ENCODE peak calls at places on chromosome 17, in ten cellular contexts. One of them, this sample, is unnamed.
A peak's percentile ranks its signal among the peaks of the same experiment; 100 is the strongest.

GRCh38 chr17:17812211-17813054 is 24.4 kb downstream of the SREBF1 start:
- DNase-seq in AG10803: peak; percentile 56
- DNase-seq in Peyer's patch: peak; percentile 74
- DNase-seq in left ventricle myocardium inferior: peak; percentile 79
- DNase-seq in tibial nerve: peak; percentile 85
- DNase-seq in stomach: peak; percentile 79
- DNase-seq in endothelial cell of umbilical vein: peak; percentile 68
- DNase-seq in AG04450: no peak
- DNase-seq in transverse colon: peak; percentile 74
- DNase-seq in fibroblast of the aortic adventitia: peak; percentile 61
- DNase-seq in this sample: peak; percentile 90

GRCh38 chr17:38511126-38512108 is 83.2 kb downstream of the ARHGAP23 start:
- DNase-seq in AG10803: peak; percentile 76
- DNase-seq in Peyer's patch: no peak
- DNase-seq in left ventricle myocardium inferior: no peak
- DNase-seq in tibial nerve: no peak
- DNase-seq in stomach: no peak
- DNase-seq in endothelial cell of umbilical vein: no peak
- DNase-seq in AG04450: no peak
- DNase-seq in transverse colon: no peak
- DNase-seq in fibroblast of the aortic adventitia: peak; percentile 54
- DNase-seq in this sample: no peak

GRCh38 chr17:1625053-1625452 is 3.6 kb downstream of the SLC43A2 start:
- DNase-seq in AG10803: no peak
- DNase-seq in Peyer's patch: no peak
- DNase-seq in left ventricle myocardium inferior: no peak
- DNase-seq in tibial nerve: no peak
- DNase-seq in stomach: no peak
- DNase-seq in endothelial cell of umbilical vein: peak; percentile 66
- DNase-seq in AG04450: no peak
- DNase-seq in transverse colon: no peak
- DNase-seq in fibroblast of the aortic adventitia: no peak
- DNase-seq in this sample: no peak

GRCh38 chr17:15361151-15361550 is 19.8 kb upstream of the TEKT3 start:
- DNase-seq in AG10803: no peak
- DNase-seq in Peyer's patch: no peak
- DNase-seq in left ventricle myocardium inferior: no peak
- DNase-seq in tibial nerve: no peak
- DNase-seq in stomach: no peak
- DNase-seq in endothelial cell of umbilical vein: no peak
- DNase-seq in AG04450: no peak
- DNase-seq in transverse colon: no peak
- DNase-seq in fibroblast of the aortic adventitia: no peak
- DNase-seq in this sample: no peak

GRCh38 chr17:9788582-9788981 is 2.8 kb downstream of the DHRS7C start:
- DNase-seq in AG10803: no peak
- DNase-seq in Peyer's patch: no peak
- DNase-seq in left ventricle myocardium inferior: no peak
- DNase-seq in tibial nerve: no peak
- DNase-seq in stomach: no peak
- DNase-seq in endothelial cell of umbilical vein: no peak
- DNase-seq in AG04450: no peak
- DNase-seq in transverse colon: no peak
- DNase-seq in fibroblast of the aortic adventitia: no peak
- DNase-seq in this sample: no peak

GRCh38 chr17:81309140-81309858 is 14.2 kb upstream of the SLC38A10 start:
- DNase-seq in AG10803: peak; percentile 73
- DNase-seq in Peyer's patch: peak; percentile 43
- DNase-seq in left ventricle myocardium inferior: peak; percentile 93
- DNase-seq in tibial nerve: peak; percentile 86
- DNase-seq in stomach: peak; percentile 90
- DNase-seq in endothelial cell of umbilical vein: peak; percentile 28
- DNase-seq in AG04450: no peak
- DNase-seq in transverse colon: peak; percentile 96
- DNase-seq in fibroblast of the aortic adventitia: peak; percentile 72
- DNase-seq in this sample: peak; percentile 91

GRCh38 chr17:67289174-67289876 is 44.3 kb upstream of the HELZ start:
- DNase-seq in AG10803: peak; percentile 72
- DNase-seq in Peyer's patch: no peak
- DNase-seq in left ventricle myocardium inferior: peak; percentile 90
- DNase-seq in tibial nerve: peak; percentile 85
- DNase-seq in stomach: peak; percentile 50
- DNase-seq in endothelial cell of umbilical vein: peak; percentile 85
- DNase-seq in AG04450: peak; percentile 8
- DNase-seq in transverse colon: peak; percentile 30
- DNase-seq in fibroblast of the aortic adventitia: peak; percentile 96
- DNase-seq in this sample: peak; percentile 50

GRCh38 chr17:80478487-80479245 is 2.3 kb upstream of the NPTX1 start:
- DNase-seq in AG10803: no peak
- DNase-seq in Peyer's patch: no peak
- DNase-seq in left ventricle myocardium inferior: no peak
- DNase-seq in tibial nerve: no peak
- DNase-seq in stomach: no peak
- DNase-seq in endothelial cell of umbilical vein: no peak
- DNase-seq in AG04450: no peak
- DNase-seq in transverse colon: no peak
- DNase-seq in fibroblast of the aortic adventitia: no peak
- DNase-seq in this sample: no peak

GRCh38 chr17:78986048-78986648 is 6.4 kb upstream of the LGALS3BP start:
- DNase-seq in AG10803: peak; percentile 43
- DNase-seq in Peyer's patch: no peak
- DNase-seq in left ventricle myocardium inferior: no peak
- DNase-seq in tibial nerve: no peak
- DNase-seq in stomach: peak; percentile 68
- DNase-seq in endothelial cell of umbilical vein: peak; percentile 60
- DNase-seq in AG04450: no peak
- DNase-seq in transverse colon: peak; percentile 53
- DNase-seq in fibroblast of the aortic adventitia: peak; percentile 70
- DNase-seq in this sample: no peak

GRCh38 chr17:4073983-4074830 is 68.6 kb downstream of the ZZEF1 start:
- DNase-seq in AG10803: no peak
- DNase-seq in Peyer's patch: peak; percentile 74
- DNase-seq in left ventricle myocardium inferior: no peak
- DNase-seq in tibial nerve: no peak
- DNase-seq in stomach: peak; percentile 28
- DNase-seq in endothelial cell of umbilical vein: no peak
- DNase-seq in AG04450: no peak
- DNase-seq in transverse colon: peak; percentile 55
- DNase-seq in fibroblast of the aortic adventitia: no peak
- DNase-seq in this sample: no peak

GRCh38 chr17:2011421-2012371 is 13.4 kb downstream of the RTN4RL1 start:
- DNase-seq in AG10803: peak; percentile 79
- DNase-seq in Peyer's patch: no peak
- DNase-seq in left ventricle myocardium inferior: no peak
- DNase-seq in tibial nerve: peak; percentile 55
- DNase-seq in stomach: peak; percentile 73
- DNase-seq in endothelial cell of umbilical vein: no peak
- DNase-seq in AG04450: no peak
- DNase-seq in transverse colon: peak; percentile 68
- DNase-seq in fibroblast of the aortic adventitia: peak; percentile 78
- DNase-seq in this sample: no peak

GRCh38 chr17:50047488-50048126 is 8.3 kb upstream of the ITGA3 start:
- DNase-seq in AG10803: peak; percentile 65
- DNase-seq in Peyer's patch: no peak
- DNase-seq in left ventricle myocardium inferior: no peak
- DNase-seq in tibial nerve: no peak
- DNase-seq in stomach: no peak
- DNase-seq in endothelial cell of umbilical vein: peak; percentile 82
- DNase-seq in AG04450: no peak
- DNase-seq in transverse colon: no peak
- DNase-seq in fibroblast of the aortic adventitia: peak; percentile 59
- DNase-seq in this sample: no peak

DNA sequence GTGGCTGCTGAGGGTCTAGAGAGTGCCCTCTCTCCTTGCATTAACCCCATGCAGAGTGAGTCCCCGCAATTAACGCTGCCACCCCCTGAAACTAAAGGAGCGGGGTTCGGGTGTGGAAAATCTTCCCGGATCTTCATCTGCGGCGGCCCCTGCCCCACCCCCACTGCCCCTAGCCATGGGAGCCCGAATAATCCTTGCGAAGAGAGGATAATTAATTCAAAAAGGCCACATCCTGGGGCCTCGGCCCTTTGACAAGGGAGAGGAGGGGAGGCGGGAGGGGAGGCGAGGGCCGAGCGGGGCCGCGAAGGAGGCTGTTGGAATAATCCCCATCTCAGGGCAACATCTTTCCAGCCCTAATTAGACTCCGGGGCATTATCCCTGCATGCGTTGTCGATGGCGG is 387.4 kb upstream of the TNRC6C start:
- DNase-seq in AG10803: no peak
- DNase-seq in Peyer's patch: no peak
- DNase-seq in left ventricle myocardium inferior: no peak
- DNase-seq in tibial nerve: no peak
- DNase-seq in stomach: no peak
- DNase-seq in endothelial cell of umbilical vein: no peak
- DNase-seq in AG04450: no peak
- DNase-seq in transverse colon: no peak
- DNase-seq in fibroblast of the aortic adventitia: no peak
- DNase-seq in this sample: no peak
- H3K4me3 ChIP-seq in AG10803: no peak overlapping the region
- H3K4me3 ChIP-seq in Peyer's patch: peak overlapping the region; percentile 6
- H3K4me3 ChIP-seq in left ventricle myocardium inferior: peak overlapping the region; percentile 34
- H3K4me3 ChIP-seq in tibial nerve: no peak overlapping the region
- H3K4me3 ChIP-seq in stomach: peak overlapping the region; percentile 31
- H3K4me3 ChIP-seq in endothelial cell of umbilical vein: no peak overlapping the region
- H3K4me3 ChIP-seq in AG04450: no peak overlapping the region
- H3K4me3 ChIP-seq in transverse colon: peak overlapping the region; percentile 14
- H3K4me3 ChIP-seq in fibroblast of the aortic adventitia: peak overlapping the region; percentile 25
- H3K4me3 ChIP-seq in this sample: no peak overlapping the region

DNA sequence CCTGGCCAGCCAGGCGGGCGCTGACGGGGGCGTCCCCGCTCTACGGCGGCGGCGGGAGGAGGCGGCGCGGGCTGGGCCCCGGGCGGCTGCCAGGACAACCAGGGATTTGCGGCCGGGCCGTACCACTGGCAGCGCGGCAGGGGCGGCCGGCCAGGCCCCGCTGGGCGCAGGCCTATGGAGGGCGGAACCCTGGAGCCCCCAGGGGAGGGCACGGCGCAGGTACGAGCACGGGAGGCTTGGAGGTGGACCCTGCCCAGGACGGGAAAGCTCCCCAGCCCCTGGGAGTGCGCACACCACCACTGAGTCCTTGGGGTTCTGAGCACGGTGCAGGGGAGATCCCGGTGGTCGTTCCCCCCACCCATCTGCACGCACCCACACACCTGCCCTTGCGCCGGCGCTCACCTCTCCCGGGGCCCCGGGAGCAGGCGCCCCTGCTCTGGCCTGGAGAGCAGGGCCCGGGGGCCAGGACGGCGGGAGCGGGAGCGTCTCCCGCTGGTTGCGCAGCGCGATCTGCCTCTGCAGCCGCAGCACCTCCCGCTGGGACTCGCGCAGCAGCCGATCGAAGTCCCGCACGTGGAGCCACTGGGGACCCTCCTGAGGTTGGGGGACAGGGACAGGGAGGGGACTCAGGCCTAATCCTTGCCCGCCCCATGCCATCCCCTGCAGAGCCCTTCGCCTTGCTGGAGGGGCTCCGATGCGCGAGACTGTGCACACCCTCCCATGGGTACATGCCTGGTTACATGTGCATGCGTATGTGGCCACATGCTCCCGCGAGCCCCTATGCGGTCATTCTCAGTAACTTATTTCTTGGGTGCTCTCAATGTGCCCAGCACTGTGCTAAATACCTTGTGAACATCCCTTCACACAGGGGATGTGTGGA is 3.9 kb downstream of the TSPOAP1 start:
- DNase-seq in AG10803: peak; percentile 59
- DNase-seq in Peyer's patch: no peak
- DNase-seq in left ventricle myocardium inferior: no peak
- DNase-seq in tibial nerve: no peak
- DNase-seq in stomach: peak; percentile 69
- DNase-seq in endothelial cell of umbilical vein: no peak
- DNase-seq in AG04450: no peak
- DNase-seq in transverse colon: peak; percentile 58
- DNase-seq in fibroblast of the aortic adventitia: no peak
- DNase-seq in this sample: peak; percentile 69
- H3K4me3 ChIP-seq in AG10803: peak overlapping the region; percentile 76
- H3K4me3 ChIP-seq in Peyer's patch: peak overlapping the region; percentile 68
- H3K4me3 ChIP-seq in left ventricle myocardium inferior: peak overlapping the region; percentile 74
- H3K4me3 ChIP-seq in tibial nerve: peak overlapping the region; percentile 47
- H3K4me3 ChIP-seq in stomach: peak overlapping the region; percentile 75
- H3K4me3 ChIP-seq in endothelial cell of umbilical vein: no peak overlapping the region
- H3K4me3 ChIP-seq in AG04450: peak overlapping the region; percentile 67
- H3K4me3 ChIP-seq in transverse colon: peak overlapping the region; percentile 69
- H3K4me3 ChIP-seq in fibroblast of the aortic adventitia: peak overlapping the region; percentile 44
- H3K4me3 ChIP-seq in this sample: peak overlapping the region; percentile 81

DNA sequence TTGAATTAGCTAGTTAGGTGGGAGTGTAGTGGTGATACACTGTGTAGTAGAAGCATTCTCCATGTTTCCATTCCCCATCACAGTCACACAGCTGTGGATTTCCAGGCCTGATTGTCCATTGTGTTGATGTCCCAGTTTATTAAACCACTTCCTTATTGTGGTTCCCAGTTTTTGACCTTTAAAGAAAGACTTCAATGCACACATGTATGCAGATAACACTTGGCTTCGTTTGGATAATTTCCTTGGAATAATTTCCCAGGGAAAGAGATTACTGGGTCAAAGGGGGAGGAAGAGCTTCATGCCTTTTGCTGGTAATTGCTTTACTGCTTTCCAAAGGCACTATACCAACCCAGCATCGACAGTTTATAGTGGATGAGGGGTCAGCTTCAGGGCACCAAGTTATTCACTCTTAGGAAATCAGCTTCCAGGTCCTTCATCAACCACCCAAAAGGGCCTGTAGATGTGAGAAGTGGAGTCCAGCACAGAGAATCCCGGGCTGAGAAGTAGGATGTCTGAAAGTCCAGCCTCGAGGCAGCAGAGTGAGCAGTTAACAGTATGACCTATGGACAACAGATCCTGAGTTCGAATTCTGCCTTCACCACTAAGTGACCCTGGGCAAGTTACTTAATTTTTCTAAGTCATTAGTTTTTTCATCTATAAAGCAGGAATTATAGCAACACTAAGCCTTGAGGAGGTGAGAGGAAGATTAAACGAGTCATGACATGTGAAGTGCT is 31.3 kb upstream of the TNS4 start:
- DNase-seq in AG10803: no peak
- DNase-seq in Peyer's patch: no peak
- DNase-seq in left ventricle myocardium inferior: no peak
- DNase-seq in tibial nerve: no peak
- DNase-seq in stomach: no peak
- DNase-seq in endothelial cell of umbilical vein: peak; percentile 94
- DNase-seq in AG04450: no peak
- DNase-seq in transverse colon: no peak
- DNase-seq in fibroblast of the aortic adventitia: peak; percentile 72
- DNase-seq in this sample: no peak
- H3K4me3 ChIP-seq in AG10803: no peak overlapping the region
- H3K4me3 ChIP-seq in Peyer's patch: no peak overlapping the region
- H3K4me3 ChIP-seq in left ventricle myocardium inferior: no peak overlapping the region
- H3K4me3 ChIP-seq in tibial nerve: no peak overlapping the region
- H3K4me3 ChIP-seq in stomach: no peak overlapping the region
- H3K4me3 ChIP-seq in endothelial cell of umbilical vein: peak overlapping the region; percentile 11
- H3K4me3 ChIP-seq in AG04450: no peak overlapping the region
- H3K4me3 ChIP-seq in transverse colon: no peak overlapping the region
- H3K4me3 ChIP-seq in fibroblast of the aortic adventitia: no peak overlapping the region
- H3K4me3 ChIP-seq in this sample: no peak overlapping the region

DNA sequence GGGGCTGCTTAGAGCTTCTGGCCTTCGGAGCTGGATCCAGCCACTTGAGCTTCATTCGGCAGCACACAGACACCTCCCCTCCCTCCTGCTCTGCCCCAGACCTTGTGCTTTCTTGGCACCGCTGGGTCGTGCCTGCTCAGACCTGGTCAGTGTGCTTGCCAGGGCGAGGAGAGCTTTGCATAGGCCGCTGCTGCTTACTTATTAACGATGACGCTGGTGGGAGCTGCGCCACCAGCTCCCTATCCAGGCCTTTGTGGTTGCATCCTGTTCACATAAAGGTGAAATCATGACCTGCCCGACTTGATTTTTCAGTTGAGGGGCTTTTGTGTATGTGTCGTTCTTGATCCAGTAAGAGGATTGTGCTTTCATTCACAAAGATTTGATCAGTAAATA is 101.1 kb downstream of the MSI2 start:
- DNase-seq in AG10803: no peak
- DNase-seq in Peyer's patch: peak; percentile 25
- DNase-seq in left ventricle myocardium inferior: peak; percentile 73
- DNase-seq in tibial nerve: no peak
- DNase-seq in stomach: peak; percentile 91
- DNase-seq in endothelial cell of umbilical vein: no peak
- DNase-seq in AG04450: no peak
- DNase-seq in transverse colon: peak; percentile 53
- DNase-seq in fibroblast of the aortic adventitia: no peak
- DNase-seq in this sample: peak; percentile 81
- H3K4me3 ChIP-seq in AG10803: no peak overlapping the region
- H3K4me3 ChIP-seq in Peyer's patch: no peak overlapping the region
- H3K4me3 ChIP-seq in left ventricle myocardium inferior: peak overlapping the region; percentile 29
- H3K4me3 ChIP-seq in tibial nerve: no peak overlapping the region
- H3K4me3 ChIP-seq in stomach: peak overlapping the region; percentile 35
- H3K4me3 ChIP-seq in endothelial cell of umbilical vein: peak overlapping the region; percentile 35
- H3K4me3 ChIP-seq in AG04450: no peak overlapping the region
- H3K4me3 ChIP-seq in transverse colon: no peak overlapping the region
- H3K4me3 ChIP-seq in fibroblast of the aortic adventitia: no peak overlapping the region
- H3K4me3 ChIP-seq in this sample: peak overlapping the region; percentile 22